ENCODE peak calls at places on chromosomes 16 and 17, in six cellular contexts. Q, W, X, V, N and G are unnamed samples.

GRCh38 chr16:79768594-79768993 is 168.1 kb upstream of the MAF start:
- DNase-seq in V (no peak), W (no peak), N (no peak), X (no peak), Q (no peak), G (no peak)

GRCh38 chr16:72934661-72935403 is 113.1 kb downstream of the ZFHX3 start:
- DNase-seq in X (no peak), W (no peak), N (peak), Q (no peak), V (no peak), G (no peak)

GRCh38 chr16:66810391-66810790 is 9.0 kb upstream of the TERB1 start:
- DNase-seq in N (no peak), X (no peak), Q (no peak), V (no peak), W (no peak), G (no peak)

GRCh38 chr16:73131153-73131862 is 83.4 kb upstream of the ZFHX3 start:
- DNase-seq in V (no peak), X (no peak), Q (no peak), N (no peak), W (no peak), G (no peak)

GRCh38 chr16:10983175-10983558 is 38.8 kb downstream of the CLEC16A start:
- DNase-seq in N (no peak), V (no peak), W (no peak), Q (no peak), X (no peak), G (no peak)

GRCh38 chr17:66260265-66260664 is 31.1 kb upstream of the APOH start:
- DNase-seq in V (no peak), Q (no peak), W (no peak), N (no peak), X (no peak), G (no peak)

GRCh38 chr17:17693253-17693954 is 12.1 kb downstream of the RAI1 start:
- DNase-seq in X (no peak), N (no peak), W (no peak), V (no peak), Q (no peak), G (no peak)

GRCh38 chr17:55116440-55116914 is 147.9 kb downstream of the STXBP4 start:
- DNase-seq in X (no peak), V (no peak), W (no peak), N (no peak), Q (no peak), G (no peak)

GRCh38 chr16:50528820-50529219 is 19.4 kb upstream of the NKD1 start:
- DNase-seq in Q (no peak), V (no peak), W (no peak), N (no peak), X (no peak), G (peak)

GRCh38 chr17:59491353-59492090 is 73.9 kb upstream of the DHX40 start:
- DNase-seq in W (no peak), V (no peak), Q (no peak), X (no peak), N (peak), G (no peak)

GRCh38 chr17:12402963-12403622 is 262.6 kb upstream of the MYOCD start:
- DNase-seq in Q (no peak), X (peak), N (peak), V (peak), W (no peak), G (no peak)

GRCh38 chr16:66275795-66276428 is 90.6 kb upstream of the CDH5 start:
- DNase-seq in V (peak), N (peak), Q (no peak), X (peak), W (peak), G (peak)

GRCh38 chr17:60916043-60916442 is 238.4 kb downstream of the BCAS3 start:
- DNase-seq in X (no peak), Q (no peak), N (peak), V (no peak), W (no peak), G (no peak)

GRCh38 chr17:74514632-74515035 is 16.6 kb downstream of the CD300LB start:
- DNase-seq in W (no peak), X (no peak), V (no peak), N (no peak), Q (no peak), G (no peak)

GRCh38 chr17:47735536-47736011 is 2.5 kb downstream of the TBX21 start:
- DNase-seq in X (peak), V (no peak), N (no peak), W (no peak), Q (no peak), G (peak)

GRCh38 chr17:29567362-29568330 is 809 bp upstream of the ABHD15 start:
- DNase-seq in Q (peak), X (peak), V (peak), W (peak), N (no peak), G (peak)